ENCODE peak calls at places on chromosomes 13 and 19, in six cellular contexts. C is GM12878, V is GM23338, Q is endothelial cell of umbilical vein, H is spleen, G is vagina. I is an unnamed sample.
A peak's percentile ranks its signal among the peaks of the same experiment; 100 is the strongest.

GRCh38 chr13:110403721-110404120 is 96.6 kb downstream of the COL4A2 start:
- DNase-seq in C (no peak), V (no peak), Q (no peak), H (no peak), G (no peak), I (no peak)

GRCh38 chr13:78323848-78324247 is 279.5 kb downstream of the POU4F1 start:
- DNase-seq in C (no peak), V (no peak), Q (peak; percentile 66), H (no peak), G (no peak), I (no peak)

GRCh38 chr19:38155453-38155852 is 68.6 kb downstream of the DPF1 start:
- DNase-seq in C (no peak), V (peak; percentile 72), Q (no peak), H (no peak), G (no peak), I (no peak)

GRCh38 chr13:105804561-105805190 is 730.8 kb downstream of the EFNB2 start:
- DNase-seq in C (no peak), V (no peak), Q (no peak), H (no peak), G (no peak), I (no peak)

GRCh38 chr19:16260160-16260793 is 62.6 kb downstream of the AP1M1 start:
- DNase-seq in C (no peak), V (no peak), Q (no peak), H (no peak), G (no peak), I (no peak)

GRCh38 chr19:52901842-52902241 is 4.4 kb upstream of the ZNF320 start:
- DNase-seq in C (no peak), V (peak; percentile 33), Q (no peak), H (no peak), G (no peak), I (no peak)

GRCh38 chr13:110885966-110886365 is 28.9 kb downstream of the ANKRD10 start:
- DNase-seq in C (no peak), V (peak; percentile 73), Q (no peak), H (no peak), G (no peak), I (no peak)

GRCh38 chr13:106796280-106797047 is 228.5 kb upstream of the ARGLU1 start:
- DNase-seq in C (peak; percentile 9), V (peak; percentile 96), Q (peak; percentile 16), H (no peak), G (no peak), I (no peak)

GRCh38 chr13:53151692-53152421 is 123.2 kb downstream of the OLFM4 start:
- DNase-seq in C (peak; percentile 32), V (peak; percentile 87), Q (peak; percentile 32), H (no peak), G (no peak), I (no peak)

GRCh38 chr13:71867101-71867814 is at the start of gene DACH1:
- DNase-seq in C (no peak), V (peak; percentile 68), Q (peak; percentile 93), H (peak; percentile 76), G (no peak), I (peak; percentile 39)

GRCh38 chr19:31317542-31317941 is 31.7 kb downstream of the TSHZ3 start:
- DNase-seq in C (no peak), V (peak; percentile 39), Q (no peak), H (no peak), G (no peak), I (no peak)

GRCh38 chr19:33490041-33490451 is 31.5 kb downstream of the PEPD start:
- DNase-seq in C (no peak), V (no peak), Q (no peak), H (peak; percentile 69), G (no peak), I (peak; percentile 40)

GRCh38 chr13:28022848-28023518 is 34.5 kb upstream of the URAD start:
- DNase-seq in C (no peak), V (peak; percentile 66), Q (no peak), H (no peak), G (no peak), I (no peak)

GRCh38 chr19:30071871-30072270 is 129.8 kb downstream of the URI1 start:
- DNase-seq in C (no peak), V (no peak), Q (no peak), H (peak; percentile 42), G (no peak), I (peak; percentile 52)

GRCh38 chr19:2613507-2614295 is 88.8 kb downstream of the GNG7 start:
- DNase-seq in C (no peak), V (peak; percentile 83), Q (peak; percentile 23), H (peak; percentile 91), G (no peak), I (no peak)

GRCh38 chr19:42440357-42441046 is 2.2 kb downstream of the CXCL17 start:
- DNase-seq in C (no peak), V (peak; percentile 91), Q (peak; percentile 63), H (peak; percentile 94), G (no peak), I (peak; percentile 81)

GRCh38 chr19:20078696-20079095 is 896 bp downstream of the ZNF90 start:
- DNase-seq in C (no peak), V (peak; percentile 55), Q (no peak), H (peak; percentile 74), G (no peak), I (no peak)

DNA sequence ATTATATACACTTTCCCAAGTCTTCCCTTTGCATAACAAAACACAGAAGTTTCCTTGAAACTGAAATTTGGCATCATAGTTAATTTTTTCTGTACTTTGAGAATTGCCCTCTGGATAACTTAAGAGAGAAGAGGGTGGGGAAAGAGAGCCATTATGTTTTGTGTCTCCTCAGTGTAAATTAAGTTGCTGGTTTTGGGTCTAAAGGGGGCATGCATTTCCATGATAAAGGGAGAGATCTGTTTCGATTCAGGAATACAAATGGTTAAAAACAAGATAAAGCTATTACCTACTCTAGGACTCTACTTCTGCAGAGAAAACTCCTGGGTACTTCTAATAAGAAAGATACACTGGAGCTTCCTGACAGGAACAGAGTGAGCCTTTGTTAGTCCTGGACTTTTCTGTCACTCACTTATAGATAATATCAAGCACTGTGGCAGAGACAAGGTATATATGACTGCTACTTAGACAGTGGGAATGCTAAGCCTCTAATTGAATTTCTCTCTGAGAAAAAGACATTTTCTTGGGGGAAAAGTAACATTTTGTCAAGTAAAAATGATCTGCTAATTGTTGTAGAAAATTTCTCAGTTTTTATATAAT is 142.8 kb upstream of the PCDH9 start:
- DNase-seq in C (no peak), V (no peak), Q (no peak), H (no peak), G (no peak), I (no peak)
- TF ChIP-seq POLR2AphosphoS5 in C (no peak), V (no peak), Q (no peak), H (no peak), G (no peak), I (no peak)

GRCh38 chr19:8360196-8360595 is 3.8 kb upstream of the ANGPTL4 start:
- DNase-seq in C (no peak), V (no peak), Q (no peak), H (peak; percentile 41), G (no peak), I (no peak)

GRCh38 chr19:8352134-8352827 is 9.2 kb upstream of the KANK3 start:
- DNase-seq in C (no peak), V (peak; percentile 52), Q (no peak), H (no peak), G (no peak), I (no peak)

GRCh38 chr19:8357007-8357521 is 6.9 kb upstream of the ANGPTL4 start:
- DNase-seq in C (no peak), V (no peak), Q (no peak), H (no peak), G (no peak), I (no peak)

GRCh38 chr19:8358948-8359347 is 5.0 kb upstream of the ANGPTL4 start:
- DNase-seq in C (no peak), V (no peak), Q (no peak), H (peak; percentile 10), G (no peak), I (no peak)

GRCh38 chr19:8355631-8356402 is 8.1 kb upstream of the ANGPTL4 start:
- DNase-seq in C (no peak), V (no peak), Q (peak; percentile 97), H (no peak), G (no peak), I (no peak)
- TF ChIP-seq POLR2AphosphoS5 in C (no peak), V (no peak), Q (peak; percentile 99), H (no peak), G (peak; percentile 51), I (no peak)

GRCh38 chr19:49802836-49803528 is 10.1 kb downstream of the FUZ start:
- DNase-seq in C (no peak), V (peak; percentile 57), Q (no peak), H (no peak), G (no peak), I (no peak)

GRCh38 chr19:49800771-49801170 is 12.3 kb downstream of the FUZ start:
- DNase-seq in C (no peak), V (no peak), Q (no peak), H (no peak), G (no peak), I (no peak)

GRCh38 chr19:49801401-49801888 is 11.6 kb downstream of the FUZ start:
- DNase-seq in C (no peak), V (no peak), Q (no peak), H (no peak), G (no peak), I (no peak)

GRCh38 chr19:49803529-49803856 is 9.6 kb downstream of the FUZ start:
- DNase-seq in C (no peak), V (no peak), Q (no peak), H (no peak), G (no peak), I (no peak)

DNA sequence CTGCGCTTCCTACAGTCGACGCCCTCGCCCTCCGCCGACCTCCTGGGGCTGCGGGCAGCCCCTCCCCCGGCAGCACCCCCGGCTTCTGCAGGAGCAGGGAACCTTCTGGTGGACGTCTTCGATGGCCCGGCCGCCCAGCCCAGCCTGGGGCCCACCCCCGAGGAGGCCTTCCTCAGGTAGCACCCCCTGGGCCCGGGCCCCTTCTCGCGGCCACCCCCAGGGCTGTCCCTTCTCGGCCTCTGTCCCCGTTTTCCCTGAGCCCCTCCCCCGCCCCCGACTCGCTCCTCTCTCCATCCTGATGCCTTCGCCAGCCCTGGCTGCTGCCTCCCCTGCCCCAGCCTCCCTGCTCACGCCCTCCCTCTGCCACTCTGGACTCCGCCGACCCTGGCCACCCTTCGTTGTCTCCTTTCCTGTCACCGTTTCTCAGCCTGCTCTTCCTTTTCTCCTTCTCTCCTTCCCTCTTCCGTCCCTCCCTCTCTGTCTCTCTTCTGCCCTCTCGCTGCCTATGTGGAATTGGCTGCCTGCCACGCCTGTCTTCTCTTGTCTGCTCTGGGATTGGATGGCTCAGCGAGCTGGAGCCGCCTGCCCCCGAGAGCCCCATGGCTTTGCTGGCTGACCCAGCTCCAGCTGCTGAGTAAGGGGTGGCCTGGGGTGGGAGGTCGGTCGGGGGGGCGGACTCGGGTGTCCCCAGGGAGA is 11.0 kb downstream of the FUZ start:
- DNase-seq in C (no peak), V (peak; percentile 93), Q (peak; percentile 80), H (no peak), G (no peak), I (peak; percentile 90)
- TF ChIP-seq POLR2AphosphoS5 in C (no peak), V (peak; percentile 30), Q (no peak), H (peak; percentile 15), G (no peak), I (no peak)

DNA sequence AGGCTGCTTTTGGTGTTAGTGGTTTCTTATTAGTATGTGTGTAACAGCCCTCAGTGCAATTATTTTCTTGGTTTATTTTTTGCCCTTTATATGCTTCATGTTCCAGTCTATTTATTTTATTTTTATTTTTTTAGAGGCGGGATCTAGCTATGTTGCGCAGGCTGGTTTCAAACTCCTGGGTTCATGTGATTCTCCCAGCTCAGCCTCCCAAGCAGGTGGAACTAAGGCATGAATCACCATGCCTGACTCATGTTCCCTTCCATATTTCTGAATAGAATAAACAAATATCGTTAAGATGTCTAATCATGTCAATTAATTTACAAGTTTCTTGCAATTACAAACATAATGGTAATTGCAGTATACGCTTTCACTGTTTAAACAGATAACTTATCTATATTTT is 11.7 kb downstream of the SKA3 start:
- DNase-seq in C (no peak), V (no peak), Q (peak; percentile 40), H (no peak), G (no peak), I (no peak)
- TF ChIP-seq POLR2AphosphoS5 in C (no peak), V (no peak), Q (no peak), H (no peak), G (no peak), I (no peak)